ENCODE peak calls at places on chromosomes 16 and 17, in eight cellular contexts. A is activated CD8-positive, alpha-beta T cell treated with anti-CD3 and anti-CD28 coated beads for 36 hours; Z is GM13977; T is lower leg skin; L is PC-3; S is HCT116; Q is lung; V is GM12891. G is an unnamed sample.

GRCh38 chr17:72387487-72387886 is 266.7 kb downstream of the SOX9 start:
- DNase-seq in V (no peak), Z (no peak), Q (no peak), S (peak), T (no peak), A (no peak), L (peak), G (no peak)

GRCh38 chr16:55735120-55735781 is 79.5 kb downstream of the SLC6A2 start:
- DNase-seq in T (no peak), Z (no peak), Q (no peak), S (no peak), A (no peak), V (no peak), L (no peak), G (no peak)

GRCh38 chr17:57544381-57544780 is 200.7 kb downstream of the CCDC182 start:
- DNase-seq in V (no peak), Q (no peak), T (no peak), L (no peak), Z (no peak), S (no peak), A (no peak), G (no peak)

GRCh38 chr16:48497932-48498760 is 111.8 kb downstream of the N4BP1 start:
- DNase-seq in T (no peak), A (no peak), Q (no peak), L (no peak), Z (no peak), S (no peak), V (no peak), G (peak)

GRCh38 chr16:86038923-86039310 is 140.0 kb downstream of the IRF8 start:
- DNase-seq in A (peak), Q (no peak), Z (no peak), T (no peak), L (no peak), V (no peak), S (no peak), G (no peak)

GRCh38 chr17:2055494-2056220 is 754 bp downstream of the HIC1 start:
- DNase-seq in A (peak), S (no peak), V (peak), Z (peak), T (no peak), L (no peak), Q (no peak), G (no peak)

GRCh38 chr16:69187387-69187890 is 475 bp downstream of the SNTB2 start:
- DNase-seq in S (no peak), Z (peak), V (peak), Q (no peak), A (peak), T (no peak), L (peak), G (peak)

GRCh38 chr16:4882633-4883285 is 35.5 kb downstream of the UBN1 start:
- DNase-seq in A (no peak), L (peak), S (peak), Q (peak), Z (no peak), T (no peak), V (no peak), G (peak)

GRCh38 chr16:78705694-78706093 is 606.2 kb downstream of the WWOX start:
- DNase-seq in V (no peak), S (no peak), Z (peak), L (peak), A (peak), Q (no peak), T (no peak), G (no peak)

GRCh38 chr16:73071131-73071940 is 23.4 kb upstream of the ZFHX3 start:
- DNase-seq in S (no peak), V (peak), T (no peak), A (no peak), Q (no peak), Z (no peak), L (peak), G (peak)

GRCh38 chr16:50842013-50842505 is 100.2 kb downstream of the CYLD start:
- DNase-seq in Z (no peak), S (no peak), L (no peak), T (no peak), A (no peak), V (no peak), Q (no peak), G (no peak)

GRCh38 chr16:1981972-1982574 is 804 bp upstream of the NOXO1 start:
- DNase-seq in L (peak), Q (no peak), Z (no peak), T (no peak), S (no peak), V (no peak), A (no peak), G (no peak)

G was measured in aorta.